ENCODE peak calls at places on chromosomes 4 and X, in four cellular contexts. One of them, this sample, is unnamed.

GRCh38 chrX:97628326-97628725 is 744.6 kb downstream of the RPA4 start:
- DNase-seq in spleen: no peak
- DNase-seq in mesendoderm: no peak
- DNase-seq in HTR-8/SVneo: no peak
- DNase-seq in this sample: no peak

GRCh38 chr4:177434667-177435066 is 7.6 kb downstream of the AGA start:
- DNase-seq in HTR-8/SVneo: no peak
- DNase-seq in mesendoderm: no peak
- DNase-seq in spleen: no peak
- DNase-seq in this sample: no peak

GRCh38 chr4:26821677-26822503 is 38.8 kb upstream of the STIM2 start:
- DNase-seq in HTR-8/SVneo: no peak
- DNase-seq in mesendoderm: peak
- DNase-seq in spleen: no peak
- DNase-seq in this sample: no peak

GRCh38 chrX:102765794-102766193 is 45.3 kb downstream of the GPRASP3 start:
- DNase-seq in spleen: no peak
- DNase-seq in HTR-8/SVneo: no peak
- DNase-seq in mesendoderm: no peak
- DNase-seq in this sample: no peak

GRCh38 chr4:168848977-168849687 is 160.9 kb downstream of the CBR4 start:
- DNase-seq in HTR-8/SVneo: no peak
- DNase-seq in spleen: no peak
- DNase-seq in mesendoderm: peak
- DNase-seq in this sample: peak

GRCh38 chrX:40224658-40225057 is 126.9 kb upstream of the BCOR start:
- DNase-seq in mesendoderm: no peak
- DNase-seq in spleen: no peak
- DNase-seq in HTR-8/SVneo: no peak
- DNase-seq in this sample: no peak

GRCh38 chrX:117713411-117713810 is 403.2 kb downstream of the KLHL13 start:
- DNase-seq in mesendoderm: no peak
- DNase-seq in spleen: no peak
- DNase-seq in HTR-8/SVneo: no peak
- DNase-seq in this sample: no peak

GRCh38 chr4:47270226-47270888 is 193.1 kb downstream of the COMMD8 start:
- DNase-seq in spleen: no peak
- DNase-seq in mesendoderm: no peak
- DNase-seq in HTR-8/SVneo: no peak
- DNase-seq in this sample: peak

GRCh38 chr4:16864199-16864598 is 34.2 kb downstream of the LDB2 start:
- DNase-seq in HTR-8/SVneo: no peak
- DNase-seq in spleen: no peak
- DNase-seq in mesendoderm: no peak
- DNase-seq in this sample: no peak

GRCh38 chr4:141329174-141329569 is 108.5 kb downstream of the ZNF330 start:
- DNase-seq in mesendoderm: no peak
- DNase-seq in HTR-8/SVneo: peak
- DNase-seq in spleen: no peak
- DNase-seq in this sample: no peak

GRCh38 chr4:152160236-152160800 is 375.6 kb downstream of the FBXW7 start:
- DNase-seq in HTR-8/SVneo: no peak
- DNase-seq in spleen: no peak
- DNase-seq in mesendoderm: no peak
- DNase-seq in this sample: no peak

GRCh38 chr4:3703677-3704521 is 62.3 kb upstream of the ADRA2C start:
- DNase-seq in mesendoderm: peak
- DNase-seq in spleen: peak
- DNase-seq in HTR-8/SVneo: peak
- DNase-seq in this sample: peak

GRCh38 chr4:10106421-10107039 is 10.1 kb downstream of the WDR1 start:
- DNase-seq in spleen: no peak
- DNase-seq in mesendoderm: peak
- DNase-seq in HTR-8/SVneo: peak
- DNase-seq in this sample: no peak

GRCh38 chrX:39762266-39762841 is 335.4 kb downstream of the BCOR start:
- DNase-seq in spleen: no peak
- DNase-seq in HTR-8/SVneo: no peak
- DNase-seq in mesendoderm: no peak
- DNase-seq in this sample: no peak

GRCh38 chrX:7233632-7234406 is 85.9 kb upstream of the PUDP start:
- DNase-seq in spleen: no peak
- DNase-seq in HTR-8/SVneo: no peak
- DNase-seq in mesendoderm: no peak
- DNase-seq in this sample: no peak

GRCh38 chrX:47796433-47796906 is 40.2 kb upstream of the ZNF81 start:
- DNase-seq in HTR-8/SVneo: peak
- DNase-seq in mesendoderm: no peak
- DNase-seq in spleen: no peak
- DNase-seq in this sample: no peak

GRCh38 chr4:72564184-72564583 is 4.8 kb downstream of the ADAMTS3 start:
- DNase-seq in mesendoderm: no peak
- DNase-seq in spleen: no peak
- DNase-seq in HTR-8/SVneo: no peak
- DNase-seq in this sample: no peak

GRCh38 chrX:10854594-10854993 is 234.2 kb upstream of the MID1 start:
- DNase-seq in HTR-8/SVneo: no peak
- DNase-seq in spleen: no peak
- DNase-seq in mesendoderm: peak
- DNase-seq in this sample: no peak

GRCh38 chr4:124501579-124501978 is 211.0 kb downstream of the ANKRD50 start:
- DNase-seq in mesendoderm: no peak
- DNase-seq in HTR-8/SVneo: no peak
- DNase-seq in spleen: no peak
- DNase-seq in this sample: no peak

GRCh38 chrX:56794831-56795230 is 65.8 kb downstream of the NBDY start:
- DNase-seq in spleen: no peak
- DNase-seq in HTR-8/SVneo: no peak
- DNase-seq in mesendoderm: no peak
- DNase-seq in this sample: no peak

GRCh38 chrX:136941396-136942337 is 61.1 kb upstream of the RBMX start:
- DNase-seq in spleen: no peak
- DNase-seq in mesendoderm: no peak
- DNase-seq in HTR-8/SVneo: no peak
- DNase-seq in this sample: no peak

GRCh38 chr4:7736436-7737267 is 203.0 kb downstream of the AFAP1 start:
- DNase-seq in HTR-8/SVneo: peak
- DNase-seq in mesendoderm: no peak
- DNase-seq in spleen: peak
- DNase-seq in this sample: peak

GRCh38 chrX:81021478-81021877 is 180.2 kb downstream of the HMGN5 start:
- DNase-seq in mesendoderm: no peak
- DNase-seq in spleen: peak
- DNase-seq in HTR-8/SVneo: no peak
- DNase-seq in this sample: no peak

GRCh38 chrX:15292861-15293260 is 22.6 kb downstream of the ASB11 start:
- DNase-seq in spleen: no peak
- DNase-seq in HTR-8/SVneo: no peak
- DNase-seq in mesendoderm: no peak
- DNase-seq in this sample: no peak

GRCh38 chrX:154064637-154065435 is 32.7 kb downstream of the MECP2 start:
- DNase-seq in spleen: no peak
- DNase-seq in mesendoderm: no peak
- DNase-seq in HTR-8/SVneo: no peak
- DNase-seq in this sample: no peak

GRCh38 chr4:40630335-40631021 is 814 bp upstream of the RBM47 start:
- DNase-seq in spleen: peak
- DNase-seq in HTR-8/SVneo: no peak
- DNase-seq in mesendoderm: peak
- DNase-seq in this sample: peak